ENCODE peak calls at places on chromosomes 2 and 18, in six cellular contexts. I, P, H, D, Z and N are unnamed samples. For H3K4me1, the result is how much of the 10 kb centered on the place peaks cover.

GRCh38 chr2:157143901-157144300 is 113.6 kb upstream of the GALNT5 start:
- DNase-seq in I (no peak), P (no peak), H (no peak), D (no peak), Z (no peak), N (no peak)

GRCh38 chr2:101442667-101443061 is 32.2 kb downstream of the RFX8 start:
- DNase-seq in I (no peak), P (no peak), H (no peak), D (no peak), Z (peak), N (no peak)

GRCh38 chr2:234422895-234423505 is 73.9 kb downstream of the ARL4C start:
- DNase-seq in I (no peak), P (peak), H (no peak), D (no peak), Z (no peak), N (no peak)

GRCh38 chr2:122072666-122073065 is 317.2 kb downstream of the TSN start:
- DNase-seq in I (no peak), P (no peak), H (peak), D (no peak), Z (no peak), N (no peak)

GRCh38 chr2:184927040-184927439 is 328.7 kb downstream of the ZNF804A start:
- DNase-seq in I (no peak), P (no peak), H (no peak), D (no peak), Z (no peak), N (no peak)

GRCh38 chr2:209121691-209122090 is 302.2 kb upstream of the MAP2 start:
- DNase-seq in I (no peak), P (no peak), H (no peak), D (no peak), Z (no peak), N (no peak)

GRCh38 chr2:237222683-237223082 is 137.0 kb downstream of the COPS8 start:
- DNase-seq in I (no peak), P (no peak), H (no peak), D (no peak), Z (no peak), N (no peak)

GRCh38 chr2:165544897-165545296 is 75.4 kb downstream of the CSRNP3 start:
- DNase-seq in I (no peak), P (no peak), H (no peak), D (no peak), Z (no peak), N (no peak)

GRCh38 chr2:149278146-149278878 is 52.1 kb upstream of the LYPD6 start:
- DNase-seq in I (no peak), P (no peak), H (no peak), D (no peak), Z (no peak), N (no peak)

GRCh38 chr2:44949329-44950151 is 8.0 kb downstream of the SIX3 start:
- DNase-seq in I (peak), P (no peak), H (peak), D (no peak), Z (no peak), N (no peak)

GRCh38 chr2:48227617-48228344 is 302.2 kb upstream of the STON1 start:
- DNase-seq in I (no peak), P (no peak), H (no peak), D (no peak), Z (no peak), N (no peak)

GRCh38 chr2:38076710-38077430 is 919 bp upstream of the CYP1B1 start:
- DNase-seq in I (peak), P (no peak), H (peak), D (peak), Z (peak), N (peak)

GRCh38 chr18:53785811-53786210 is 438.7 kb downstream of the MBD2 start:
- DNase-seq in I (no peak), P (no peak), H (no peak), D (no peak), Z (no peak), N (no peak)

DNA sequence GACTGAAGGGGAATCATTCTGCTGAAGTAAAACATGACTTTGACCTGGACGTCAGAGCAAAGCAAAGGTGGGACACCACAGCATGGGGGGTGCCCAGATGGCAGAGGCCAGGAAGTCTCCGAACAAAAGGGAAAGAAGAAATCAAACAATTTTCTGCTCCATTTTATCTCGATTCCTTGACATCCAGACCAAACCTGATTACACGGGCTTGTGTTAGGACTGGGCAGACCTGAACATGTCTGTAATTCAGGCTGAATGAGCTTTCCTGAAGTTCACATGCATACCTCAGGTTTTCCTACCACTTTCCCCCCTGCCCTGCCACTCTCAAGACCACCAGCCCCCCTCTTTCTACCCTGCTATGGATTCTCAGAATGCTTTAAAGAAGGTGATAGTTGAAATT is 44.8 kb upstream of the MEIS1 start:
- DNase-seq in I (no peak), P (no peak), H (no peak), D (no peak), Z (no peak), N (no peak)
- H3K4me3 ChIP-seq in I (no peak), P (no peak), H (no peak), D (no peak), Z (no peak), N (no peak)

GRCh38 chr2:240560480-240561324 is 545 bp downstream of the DUSP28 start:
- DNase-seq in I (peak), P (peak), H (peak), D (peak), Z (peak), N (peak)
- TF ChIP-seq CTCF in I (peak), P (no peak), H (no peak), D (no peak), Z (peak), N (peak)

GRCh38 chr2:64649013-64649484 is 4.7 kb downstream of the SERTAD2 start:
- DNase-seq in I (no peak), P (no peak), H (no peak), D (no peak), Z (no peak), N (no peak)
- H3K4me1 ChIP-seq in I (half or more), P (half or more), H (under half), D (half or more), Z (half or more), N (under half)

GRCh38 chr18:57087985-57088384 is 58.9 kb upstream of the BOD1L2 start:
- DNase-seq in I (no peak), P (no peak), H (no peak), D (no peak), Z (peak), N (no peak)

GRCh38 chr18:57086163-57086562 is 60.7 kb upstream of the BOD1L2 start:
- DNase-seq in I (no peak), P (no peak), H (no peak), D (no peak), Z (no peak), N (no peak)

GRCh38 chr18:57083485-57083884 is 63.4 kb upstream of the BOD1L2 start:
- DNase-seq in I (no peak), P (no peak), H (no peak), D (no peak), Z (no peak), N (no peak)

GRCh38 chr18:57080479-57080878 is 66.4 kb upstream of the BOD1L2 start:
- DNase-seq in I (no peak), P (no peak), H (no peak), D (no peak), Z (no peak), N (no peak)

DNA sequence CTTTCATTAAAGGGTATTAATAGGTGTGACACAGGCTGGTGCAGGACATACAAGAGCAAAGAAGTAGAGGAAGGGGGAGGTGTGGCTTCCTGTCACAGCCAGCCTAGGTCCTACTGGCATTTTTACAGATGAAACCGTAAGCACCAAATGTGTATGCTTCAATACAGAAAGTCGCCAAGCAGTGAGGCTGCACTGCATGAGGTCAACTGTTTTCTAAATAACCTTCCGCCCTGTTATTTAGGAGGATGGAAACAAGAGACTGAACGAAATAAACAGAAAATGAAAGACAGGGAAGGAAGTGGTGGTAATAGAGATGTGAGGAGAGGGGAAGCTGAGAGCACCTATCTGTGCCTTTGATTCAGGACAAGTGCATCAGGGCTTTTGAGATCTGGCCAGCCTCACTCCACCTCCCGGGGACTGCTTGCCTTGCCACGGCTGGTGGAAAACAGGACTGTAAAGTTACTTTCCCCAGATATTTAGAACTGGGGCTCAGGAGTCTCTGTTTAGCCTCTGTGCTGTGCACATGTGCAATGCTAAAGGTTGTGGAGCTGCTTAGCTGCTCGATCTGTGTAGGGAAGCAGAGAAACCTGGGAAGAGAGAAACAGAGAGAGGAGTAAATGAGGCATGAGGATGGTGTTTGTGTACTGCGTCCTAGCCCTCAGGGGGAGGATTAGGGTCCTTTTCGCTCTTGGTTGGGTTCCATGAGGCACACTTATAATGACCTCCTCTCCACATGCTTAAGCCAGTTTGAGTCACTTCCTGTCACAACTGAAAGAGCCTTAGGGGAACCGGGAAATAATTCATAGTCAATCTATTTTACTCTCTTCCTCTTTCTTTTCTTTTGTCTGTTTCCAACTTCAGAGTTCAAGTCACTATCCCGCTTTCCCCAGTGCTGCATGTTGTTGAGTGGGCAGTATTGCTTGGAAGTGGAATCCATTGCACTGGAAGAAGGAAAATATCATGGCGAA is 62.3 kb upstream of the BOD1L2 start:
- DNase-seq in I (no peak), P (no peak), H (no peak), D (no peak), Z (no peak), N (no peak)
- H3K4me3 ChIP-seq in I (no peak), P (peak), H (no peak), D (no peak), Z (no peak), N (no peak)

DNA sequence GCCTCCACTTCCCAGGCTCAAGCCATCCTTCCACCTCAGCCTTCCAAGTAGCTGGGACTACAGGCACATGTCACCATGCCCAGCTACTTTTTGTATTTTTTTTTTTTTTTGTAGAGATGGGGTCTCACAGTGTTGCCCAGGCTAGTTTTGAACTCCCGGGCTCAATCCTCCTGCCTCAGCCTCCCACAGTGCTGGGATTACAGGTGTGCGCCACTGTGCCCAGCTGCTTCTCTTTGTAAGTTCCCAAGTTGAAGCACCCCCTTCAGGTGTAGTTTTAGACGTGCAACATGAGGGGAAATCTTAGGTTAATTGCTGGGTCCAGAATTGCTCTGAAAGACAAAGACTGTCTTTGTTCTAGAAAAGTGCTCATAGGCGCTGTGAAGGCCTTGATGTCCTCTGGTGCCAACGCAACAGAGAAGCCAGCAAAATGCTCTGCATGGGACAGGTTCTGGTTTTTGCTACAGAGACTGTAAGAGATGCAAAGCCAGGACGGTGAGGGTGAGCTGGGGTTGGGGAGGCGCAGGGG is 46.6 kb downstream of the RRM2 start:
- DNase-seq in I (no peak), P (no peak), H (no peak), D (no peak), Z (no peak), N (no peak)
- TF ChIP-seq CTCF in I (no peak), P (no peak), H (no peak), D (no peak), Z (peak), N (no peak)

GRCh38 chr2:28407131-28407975 is 14.7 kb downstream of the FOSL2 start:
- DNase-seq in I (no peak), P (no peak), H (no peak), D (no peak), Z (no peak), N (no peak)

GRCh38 chr2:28405537-28405936 is 12.9 kb downstream of the FOSL2 start:
- DNase-seq in I (no peak), P (no peak), H (no peak), D (no peak), Z (no peak), N (no peak)

GRCh38 chr2:28407976-28408690 is 15.5 kb downstream of the FOSL2 start:
- DNase-seq in I (no peak), P (no peak), H (no peak), D (no peak), Z (no peak), N (no peak)

GRCh38 chr2:28404086-28404485 is 11.4 kb downstream of the FOSL2 start:
- DNase-seq in I (no peak), P (no peak), H (no peak), D (no peak), Z (no peak), N (no peak)

GRCh38 chr2:28406276-28407096 is 13.8 kb downstream of the FOSL2 start:
- DNase-seq in I (no peak), P (peak), H (peak), D (no peak), Z (peak), N (peak)
- H3K4me1 ChIP-seq in I (under half), P (half or more), H (half or more), D (under half), Z (half or more), N (under half)

DNA sequence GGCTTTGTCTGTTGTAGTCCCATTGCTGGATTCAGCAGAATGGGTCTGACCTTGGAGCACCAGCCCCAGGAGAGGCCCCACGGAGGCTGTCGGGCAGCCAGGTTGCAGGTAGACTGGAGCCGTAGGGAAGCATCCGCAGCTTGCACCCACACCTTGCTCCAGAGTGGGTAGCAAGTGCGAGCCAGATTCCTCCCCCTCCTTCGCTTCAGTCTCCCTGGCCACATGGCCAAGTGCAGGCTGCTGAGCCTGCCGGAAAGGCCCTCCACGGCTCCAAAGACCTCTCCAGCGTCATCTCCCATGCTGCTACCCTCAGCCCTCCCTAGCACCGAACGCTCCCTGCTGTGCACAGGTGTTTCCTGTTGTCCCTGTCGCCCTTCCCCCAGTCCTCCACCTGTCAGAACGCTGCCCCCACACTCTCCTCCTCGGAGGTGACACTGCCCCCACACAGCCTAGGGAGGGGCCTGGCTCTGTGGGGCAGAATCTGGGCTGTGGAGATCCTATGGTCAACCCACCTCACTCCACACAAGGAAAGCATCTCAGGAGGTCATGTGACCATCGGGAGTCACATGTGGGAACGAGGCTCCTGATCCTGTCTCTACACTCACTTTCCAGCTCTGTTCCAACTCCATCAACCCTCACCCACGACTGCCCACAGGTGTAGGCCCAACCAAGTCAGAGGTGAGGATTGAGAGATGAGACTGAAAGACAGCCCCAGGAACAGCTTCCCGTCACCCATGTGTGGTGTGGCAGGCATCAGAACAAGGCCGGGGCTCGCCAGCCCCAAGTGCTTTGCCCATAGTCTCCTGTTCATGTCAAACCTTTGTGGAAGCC is 8.3 kb downstream of the KCNF1 start:
- DNase-seq in I (no peak), P (no peak), H (no peak), D (no peak), Z (no peak), N (no peak)
- H3K4me3 ChIP-seq in I (no peak), P (no peak), H (no peak), D (no peak), Z (no peak), N (no peak)